ENCODE peak calls at places on chromosome X, in four cellular contexts. N is adrenal gland, X is left ventricle myocardium inferior, B is sigmoid colon. S is an unnamed sample.

GRCh38 chrX:69948398-69948797 is 101.3 kb downstream of the AWAT2 start:
- DNase-seq in X (no peak), N (no peak), B (no peak), S (no peak)

GRCh38 chrX:26026179-26026578 is 112.0 kb upstream of the MAGEB18 start:
- DNase-seq in X (no peak), B (no peak), N (no peak), S (no peak)

GRCh38 chrX:96447161-96447560 is 237.5 kb upstream of the DIAPH2 start:
- DNase-seq in N (no peak), B (no peak), X (no peak), S (no peak)

GRCh38 chrX:88325634-88326033 is 421.4 kb upstream of the CPXCR1 start:
- DNase-seq in B (no peak), N (no peak), X (no peak), S (no peak)

GRCh38 chrX:140141444-140142029 is 176.2 kb upstream of the CXorf66 start:
- DNase-seq in X (no peak), B (no peak), N (peak; percentile 49), S (no peak)

GRCh38 chrX:37998586-37999267 is 7.6 kb upstream of the SYTL5 start:
- DNase-seq in B (no peak), N (no peak), X (no peak), S (no peak)

GRCh38 chrX:120274958-120275357 is 24.3 kb downstream of the ZBTB33 start:
- DNase-seq in X (no peak), B (no peak), N (no peak), S (no peak)

GRCh38 chrX:37405954-37406353 is 56.8 kb downstream of the PRRG1 start:
- DNase-seq in B (no peak), X (no peak), N (no peak), S (no peak)

GRCh38 chrX:78708171-78708570 is 39.3 kb upstream of the LPAR4 start:
- DNase-seq in N (no peak), X (no peak), B (no peak), S (no peak)

GRCh38 chrX:23505531-23506303 is 161.6 kb upstream of the PRDX4 start:
- DNase-seq in B (no peak), N (no peak), X (no peak), S (no peak)
- H3K4me1 ChIP-seq in B (no peaks in the 10 kb centered on the region), N (no peaks in the 10 kb centered on the region), X (no peaks in the 10 kb centered on the region), S (no peaks in the 10 kb centered on the region)

GRCh38 chrX:40165861-40166260 is 68.1 kb upstream of the BCOR start:
- DNase-seq in X (no peak), N (no peak), B (no peak), S (no peak)

GRCh38 chrX:40168183-40169015 is 70.6 kb upstream of the BCOR start:
- DNase-seq in N (no peak), X (no peak), B (no peak), S (no peak)

GRCh38 chrX:40169193-40170086 is 71.7 kb upstream of the BCOR start:
- DNase-seq in B (peak; percentile 82), X (no peak), N (peak; percentile 81), S (no peak)

GRCh38 chrX:40166582-40166981 is 68.8 kb upstream of the BCOR start:
- DNase-seq in N (no peak), B (no peak), X (no peak), S (no peak)

DNA sequence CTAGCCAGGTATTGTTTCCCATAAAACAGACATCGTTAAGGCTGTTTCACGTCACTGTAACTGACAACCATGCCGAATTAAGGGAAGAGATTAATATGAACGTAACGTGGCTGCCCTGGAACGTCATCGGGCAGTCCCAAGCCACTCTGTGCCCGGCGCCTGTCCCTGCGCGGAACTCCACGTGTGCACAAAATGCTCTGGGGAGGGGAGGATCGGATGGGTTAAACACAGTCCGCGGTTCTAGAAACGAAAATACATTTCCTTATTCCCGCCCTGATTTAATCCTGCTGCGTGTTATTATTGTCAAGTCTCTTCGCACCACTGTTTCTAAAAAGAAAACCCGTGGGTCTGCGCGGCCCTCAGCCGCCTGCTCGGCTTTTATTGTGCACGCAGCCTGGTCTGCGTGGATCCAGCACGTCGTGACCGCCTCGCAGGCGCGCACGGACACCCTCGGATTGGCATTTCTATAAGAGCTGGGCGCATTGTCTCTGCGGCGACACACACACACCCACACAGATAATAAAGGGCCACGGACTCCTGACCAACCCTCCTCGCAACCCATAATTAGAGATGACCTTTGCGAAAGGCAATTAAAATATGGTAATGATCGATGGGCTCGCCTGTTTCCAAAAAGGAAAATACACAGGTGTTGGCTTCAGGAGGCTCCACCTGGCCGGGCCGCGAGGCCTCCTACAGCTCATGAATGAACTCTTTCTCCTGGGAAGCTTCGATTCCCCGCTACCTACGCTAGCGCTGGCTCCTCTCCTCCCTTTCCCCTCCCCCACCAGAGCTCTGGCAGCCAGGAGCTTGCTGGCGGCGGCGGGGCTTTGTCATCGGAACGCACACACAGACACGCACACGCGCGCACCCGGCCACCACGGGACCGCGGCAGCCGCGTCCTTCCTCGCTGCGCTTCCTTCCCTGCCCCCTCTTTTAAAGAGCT is 69.8 kb upstream of the BCOR start:
- DNase-seq in X (no peak), N (no peak), B (peak; percentile 84), S (no peak)
- H3K27me3 ChIP-seq in X (no peaks in the 10 kb centered on the region), N (peaks cover 38% of the 10 kb centered on the region), B (no peaks in the 10 kb centered on the region), S (no peaks in the 10 kb centered on the region)

GRCh38 chrX:50430917-50431316 is 39.7 kb downstream of the DGKK start:
- DNase-seq in N (no peak), B (no peak), X (no peak), S (no peak)
- H3K27ac ChIP-seq in N (no peak overlapping the region), B (no peak overlapping the region), X (no peak overlapping the region), S (no peak overlapping the region)

GRCh38 chrX:48713847-48714246 is 17.3 kb downstream of the SUV39H1 start:
- DNase-seq in B (no peak), N (no peak), X (no peak), S (no peak)
- H3K4me1 ChIP-seq in B (no peaks in the 10 kb centered on the region), N (no peaks in the 10 kb centered on the region), X (peaks cover 14% of the 10 kb centered on the region), S (no peaks in the 10 kb centered on the region)

DNA sequence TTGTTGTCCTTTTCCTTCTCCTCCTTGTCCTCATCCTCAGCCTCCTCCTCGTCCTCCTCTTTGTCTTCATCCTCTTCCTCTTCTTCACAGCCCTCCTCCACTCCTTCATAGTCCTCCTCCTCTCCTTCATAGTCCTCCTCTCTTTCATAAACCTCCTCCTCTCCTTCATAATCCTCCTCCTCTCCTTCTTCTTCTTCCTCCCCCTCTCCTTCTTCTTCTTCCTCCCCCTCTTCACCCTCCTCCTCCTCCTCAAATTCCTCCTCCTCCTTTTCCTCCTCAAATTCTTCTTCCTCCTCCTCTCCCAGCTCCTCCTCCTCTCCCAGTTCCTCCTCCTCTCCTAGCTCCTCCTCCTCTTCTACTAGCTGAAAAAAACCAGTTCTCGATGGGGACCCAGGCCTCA is 143.8 kb upstream of the RADX start:
- DNase-seq in X (no peak), B (no peak), N (no peak), S (no peak)
- H3K27me3 ChIP-seq in X (no peaks in the 10 kb centered on the region), B (no peaks in the 10 kb centered on the region), N (peaks cover 32% of the 10 kb centered on the region), S (peaks cover 3% of the 10 kb centered on the region)

GRCh38 chrX:153885968-153886903 is at the start of gene L1CAM:
- DNase-seq in B (no peak), X (no peak), N (no peak), S (no peak)
- H3K27ac ChIP-seq in B (peak within 1 kb of the TSS; percentile 25), X (no peak within 1 kb of the TSS), N (no peak within 1 kb of the TSS), S (no peak within 1 kb of the TSS)

GRCh38 chrX:65688403-65688881 is 21.0 kb downstream of the MSN start:
- DNase-seq in X (no peak), N (no peak), B (no peak), S (no peak)
- H3K4me1 ChIP-seq in X (peaks cover 98% of the 10 kb centered on the region), N (peaks cover 4% of the 10 kb centered on the region), B (peaks cover 41% of the 10 kb centered on the region), S (peaks cover 52% of the 10 kb centered on the region)

DNA sequence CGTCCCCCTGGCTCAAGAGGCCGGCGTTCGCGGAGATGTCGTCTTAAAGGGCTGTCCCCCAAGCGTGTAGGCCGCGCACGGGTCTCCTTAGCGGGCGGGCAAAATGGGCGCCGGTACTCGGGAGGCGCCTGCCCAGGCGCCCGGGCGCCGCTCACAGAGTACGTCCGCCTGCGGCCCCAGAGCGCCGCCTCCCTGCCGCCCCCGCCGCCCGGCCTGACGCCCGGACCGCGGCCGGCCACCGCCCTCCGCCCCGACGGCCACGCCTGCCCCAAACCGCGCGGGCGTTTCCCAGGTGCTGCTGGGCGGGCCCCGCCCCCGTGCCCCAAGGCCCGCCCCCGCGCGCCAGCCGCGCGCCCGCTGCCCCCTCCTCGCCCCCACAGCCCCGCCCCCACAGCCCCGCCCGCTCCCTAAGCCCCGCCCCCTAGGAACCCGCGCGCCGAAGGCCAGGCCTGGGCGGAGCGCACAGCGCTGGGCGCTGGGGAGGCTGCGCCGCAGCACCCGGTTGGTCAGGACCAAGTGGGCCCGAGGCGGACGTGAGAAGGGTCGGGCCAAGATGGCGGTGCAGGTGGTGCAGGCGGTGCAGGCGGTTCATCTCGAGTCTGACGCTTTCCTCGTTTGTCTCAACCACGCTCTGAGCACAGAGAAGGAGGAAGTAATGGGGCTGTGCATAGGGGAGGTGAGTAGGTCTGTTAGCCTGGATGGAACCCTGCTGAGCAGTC is at the start of the genes BRCC3, CMC4 and MTCP1:
- DNase-seq in X (peak; percentile 79), B (peak; percentile 89), N (peak; percentile 80), S (peak; percentile 65)
- H3K27me3 ChIP-seq in X (no peaks in the 10 kb centered on the region), B (no peaks in the 10 kb centered on the region), N (no peaks in the 10 kb centered on the region), S (no peaks in the 10 kb centered on the region)